ENCODE peak calls at places on chromosomes 5 and 9, in seven cellular contexts. One of them, this sample, is unnamed.

GRCh38 chr5:129664336-129664937 is 83.5 kb upstream of the MINAR2 start:
- DNase-seq in SK-N-SH: peak
- DNase-seq in H1: peak
- DNase-seq in A549: peak
- DNase-seq in WTC11: peak
- DNase-seq in GM12878: no peak
- DNase-seq in HCT116: peak
- DNase-seq in this sample: peak

GRCh38 chr5:112219000-112219399 is 200.1 kb downstream of the EPB41L4A start:
- DNase-seq in A549: no peak
- DNase-seq in HCT116: no peak
- DNase-seq in H1: no peak
- DNase-seq in WTC11: no peak
- DNase-seq in SK-N-SH: no peak
- DNase-seq in GM12878: no peak
- DNase-seq in this sample: no peak

GRCh38 chr9:92385474-92385873 is 18.9 kb downstream of the OGN start:
- DNase-seq in HCT116: no peak
- DNase-seq in GM12878: no peak
- DNase-seq in WTC11: no peak
- DNase-seq in SK-N-SH: no peak
- DNase-seq in A549: no peak
- DNase-seq in H1: no peak
- DNase-seq in this sample: no peak

GRCh38 chr5:1502046-1502736 is 21.6 kb downstream of the LPCAT1 start:
- DNase-seq in A549: no peak
- DNase-seq in HCT116: no peak
- DNase-seq in H1: no peak
- DNase-seq in GM12878: no peak
- DNase-seq in WTC11: no peak
- DNase-seq in SK-N-SH: no peak
- DNase-seq in this sample: peak

GRCh38 chr9:13457795-13458194 is 178.3 kb upstream of the MPDZ start:
- DNase-seq in HCT116: no peak
- DNase-seq in SK-N-SH: no peak
- DNase-seq in WTC11: no peak
- DNase-seq in A549: no peak
- DNase-seq in H1: no peak
- DNase-seq in GM12878: no peak
- DNase-seq in this sample: no peak

GRCh38 chr5:14213253-14213652 is 70.1 kb downstream of the TRIO start:
- DNase-seq in HCT116: no peak
- DNase-seq in A549: no peak
- DNase-seq in SK-N-SH: no peak
- DNase-seq in WTC11: no peak
- DNase-seq in GM12878: no peak
- DNase-seq in H1: no peak
- DNase-seq in this sample: no peak

GRCh38 chr5:117103703-117104102 is 529.1 kb upstream of the SEMA6A start:
- DNase-seq in H1: no peak
- DNase-seq in A549: no peak
- DNase-seq in GM12878: no peak
- DNase-seq in WTC11: no peak
- DNase-seq in HCT116: no peak
- DNase-seq in SK-N-SH: peak
- DNase-seq in this sample: no peak

GRCh38 chr9:86034863-86035734 is 64.3 kb downstream of the GOLM1 start:
- DNase-seq in WTC11: peak
- DNase-seq in HCT116: peak
- DNase-seq in H1: peak
- DNase-seq in GM12878: no peak
- DNase-seq in SK-N-SH: peak
- DNase-seq in A549: peak
- DNase-seq in this sample: peak

GRCh38 chr5:149452665-149453617 is 73.8 kb upstream of the IL17B start:
- DNase-seq in A549: peak
- DNase-seq in GM12878: no peak
- DNase-seq in SK-N-SH: no peak
- DNase-seq in HCT116: no peak
- DNase-seq in WTC11: no peak
- DNase-seq in H1: no peak
- DNase-seq in this sample: no peak

GRCh38 chr5:138874771-138875628 is at the start of gene LRRTM2:
- DNase-seq in H1: no peak
- DNase-seq in WTC11: no peak
- DNase-seq in GM12878: no peak
- DNase-seq in HCT116: no peak
- DNase-seq in SK-N-SH: peak
- DNase-seq in A549: no peak
- DNase-seq in this sample: no peak

GRCh38 chr5:54390015-54390414 is 65.5 kb upstream of the HSPB3 start:
- DNase-seq in A549: peak
- DNase-seq in HCT116: peak
- DNase-seq in H1: no peak
- DNase-seq in SK-N-SH: no peak
- DNase-seq in WTC11: no peak
- DNase-seq in GM12878: no peak
- DNase-seq in this sample: no peak

GRCh38 chr5:97019435-97020117 is 83.7 kb downstream of the LNPEP start:
- DNase-seq in HCT116: no peak
- DNase-seq in WTC11: no peak
- DNase-seq in A549: no peak
- DNase-seq in GM12878: no peak
- DNase-seq in H1: no peak
- DNase-seq in SK-N-SH: no peak
- DNase-seq in this sample: no peak

GRCh38 chr5:26181582-26181981 is 856.8 kb downstream of the CDH9 start:
- DNase-seq in H1: no peak
- DNase-seq in GM12878: no peak
- DNase-seq in SK-N-SH: no peak
- DNase-seq in WTC11: no peak
- DNase-seq in HCT116: no peak
- DNase-seq in A549: no peak
- DNase-seq in this sample: no peak

GRCh38 chr5:135383803-135384495 is 15.1 kb downstream of the MACROH2A1 start:
- DNase-seq in H1: no peak
- DNase-seq in WTC11: no peak
- DNase-seq in A549: no peak
- DNase-seq in SK-N-SH: no peak
- DNase-seq in HCT116: no peak
- DNase-seq in GM12878: no peak
- DNase-seq in this sample: no peak

GRCh38 chr5:79974896-79975295 is 16.2 kb downstream of the MTX3 start:
- DNase-seq in H1: no peak
- DNase-seq in HCT116: peak
- DNase-seq in A549: no peak
- DNase-seq in SK-N-SH: no peak
- DNase-seq in WTC11: no peak
- DNase-seq in GM12878: no peak
- DNase-seq in this sample: no peak

GRCh38 chr5:122639852-122640251 is 135.0 kb upstream of the SNX2 start:
- DNase-seq in GM12878: no peak
- DNase-seq in WTC11: no peak
- DNase-seq in H1: no peak
- DNase-seq in HCT116: no peak
- DNase-seq in SK-N-SH: no peak
- DNase-seq in A549: no peak
- DNase-seq in this sample: no peak

GRCh38 chr5:9348296-9348996 is 197.4 kb downstream of the SEMA5A start:
- DNase-seq in GM12878: no peak
- DNase-seq in A549: no peak
- DNase-seq in WTC11: no peak
- DNase-seq in HCT116: no peak
- DNase-seq in SK-N-SH: peak
- DNase-seq in H1: no peak
- DNase-seq in this sample: no peak

GRCh38 chr5:57456056-57456455 is 26.6 kb downstream of the ACTBL2 start:
- DNase-seq in WTC11: no peak
- DNase-seq in A549: no peak
- DNase-seq in HCT116: no peak
- DNase-seq in GM12878: no peak
- DNase-seq in H1: no peak
- DNase-seq in SK-N-SH: no peak
- DNase-seq in this sample: no peak

GRCh38 chr5:29162297-29162696 is 2031.2 kb upstream of the CDH6 start:
- DNase-seq in H1: no peak
- DNase-seq in A549: peak
- DNase-seq in HCT116: no peak
- DNase-seq in WTC11: no peak
- DNase-seq in GM12878: no peak
- DNase-seq in SK-N-SH: no peak
- DNase-seq in this sample: no peak

GRCh38 chr5:179860301-179860700 is 1.7 kb upstream of the MRNIP start:
- DNase-seq in GM12878: no peak
- DNase-seq in H1: no peak
- DNase-seq in SK-N-SH: no peak
- DNase-seq in WTC11: no peak
- DNase-seq in A549: no peak
- DNase-seq in HCT116: no peak
- DNase-seq in this sample: no peak

GRCh38 chr5:139178948-139179347 is 19.2 kb downstream of the SIL1 start:
- DNase-seq in H1: no peak
- DNase-seq in HCT116: no peak
- DNase-seq in GM12878: no peak
- DNase-seq in SK-N-SH: no peak
- DNase-seq in A549: no peak
- DNase-seq in WTC11: no peak
- DNase-seq in this sample: no peak

GRCh38 chr9:121902483-121903135 is 190.5 kb downstream of the TTLL11 start:
- DNase-seq in WTC11: no peak
- DNase-seq in H1: no peak
- DNase-seq in A549: no peak
- DNase-seq in GM12878: peak
- DNase-seq in SK-N-SH: peak
- DNase-seq in HCT116: no peak
- DNase-seq in this sample: no peak

GRCh38 chr5:111863801-111864200 is 106.8 kb upstream of the NREP start:
- DNase-seq in A549: no peak
- DNase-seq in WTC11: no peak
- DNase-seq in HCT116: no peak
- DNase-seq in H1: no peak
- DNase-seq in SK-N-SH: no peak
- DNase-seq in GM12878: no peak
- DNase-seq in this sample: peak

GRCh38 chr5:78657201-78657600 is 8.6 kb upstream of the LHFPL2 start:
- DNase-seq in GM12878: no peak
- DNase-seq in WTC11: no peak
- DNase-seq in HCT116: no peak
- DNase-seq in SK-N-SH: no peak
- DNase-seq in A549: no peak
- DNase-seq in H1: no peak
- DNase-seq in this sample: no peak

GRCh38 chr5:1524799-1525623 is 1.3 kb upstream of the LPCAT1 start:
- DNase-seq in GM12878: no peak
- DNase-seq in H1: peak
- DNase-seq in SK-N-SH: no peak
- DNase-seq in HCT116: no peak
- DNase-seq in A549: no peak
- DNase-seq in WTC11: peak
- DNase-seq in this sample: no peak

DNA sequence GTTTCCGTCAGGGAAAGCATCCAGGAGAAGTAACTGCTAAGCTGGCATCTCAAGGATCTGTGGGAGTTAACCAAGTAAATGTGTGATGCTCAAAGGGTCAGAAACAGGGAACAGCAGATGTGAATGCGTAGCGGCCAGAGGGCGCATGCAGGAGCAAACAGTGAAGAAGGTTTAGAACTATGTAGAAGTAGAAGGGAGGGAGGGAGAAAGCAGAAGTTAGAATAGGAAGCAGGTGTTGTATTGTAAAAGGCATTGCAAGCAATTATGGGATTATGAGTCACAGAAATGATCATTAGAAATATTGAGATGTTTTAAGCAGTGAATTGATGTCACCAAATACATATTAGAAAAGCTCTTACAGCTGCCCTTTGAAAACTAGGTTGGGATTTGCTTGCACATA is 12.1 kb downstream of the KLHL9 start:
- DNase-seq in GM12878: no peak
- DNase-seq in H1: no peak
- DNase-seq in SK-N-SH: no peak
- DNase-seq in HCT116: no peak
- DNase-seq in A549: no peak
- DNase-seq in WTC11: no peak
- DNase-seq in this sample: peak
- TF ChIP-seq MAX in GM12878: no peak
- TF ChIP-seq MAX in H1: no peak
- TF ChIP-seq MAX in SK-N-SH: no peak
- TF ChIP-seq MAX in HCT116: no peak
- TF ChIP-seq MAX in A549: no peak
- TF ChIP-seq MAX in WTC11: no peak
- TF ChIP-seq MAX in this sample: no peak

GRCh38 chr9:36862206-36863145 is 171.6 kb downstream of the PAX5 start:
- DNase-seq in H1: peak
- DNase-seq in A549: peak
- DNase-seq in WTC11: peak
- DNase-seq in HCT116: peak
- DNase-seq in SK-N-SH: peak
- DNase-seq in GM12878: no peak
- DNase-seq in this sample: peak
- TF ChIP-seq MAX in H1: no peak
- TF ChIP-seq MAX in A549: no peak
- TF ChIP-seq MAX in WTC11: no peak
- TF ChIP-seq MAX in HCT116: no peak
- TF ChIP-seq MAX in SK-N-SH: no peak
- TF ChIP-seq MAX in GM12878: no peak
- TF ChIP-seq MAX in this sample: no peak

DNA sequence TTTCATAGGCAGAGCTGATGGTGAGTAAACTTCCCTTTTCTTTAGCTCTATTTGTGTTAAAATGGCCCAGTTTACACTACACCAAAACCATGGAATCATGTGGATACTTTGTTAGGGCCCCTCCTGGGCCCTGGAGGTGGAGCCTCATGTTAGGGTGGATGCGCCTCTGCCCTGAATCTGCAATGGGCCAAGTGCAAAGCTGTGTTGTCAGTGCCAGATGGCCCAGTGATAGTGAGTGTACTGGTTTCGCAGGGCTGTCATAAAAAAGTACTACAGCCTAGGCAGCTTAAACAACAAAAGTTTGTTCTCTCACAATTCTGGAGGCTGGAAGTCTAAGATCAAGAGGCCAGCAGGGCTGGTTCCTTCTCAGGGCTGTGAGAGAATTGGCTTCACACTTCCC is 64.8 kb downstream of the HSPA4 start:
- DNase-seq in A549: no peak
- DNase-seq in HCT116: no peak
- DNase-seq in SK-N-SH: no peak
- DNase-seq in H1: peak
- DNase-seq in GM12878: no peak
- DNase-seq in WTC11: no peak
- DNase-seq in this sample: no peak
- TF ChIP-seq MAX in A549: no peak
- TF ChIP-seq MAX in HCT116: no peak
- TF ChIP-seq MAX in SK-N-SH: no peak
- TF ChIP-seq MAX in H1: no peak
- TF ChIP-seq MAX in GM12878: no peak
- TF ChIP-seq MAX in WTC11: no peak
- TF ChIP-seq MAX in this sample: no peak

DNA sequence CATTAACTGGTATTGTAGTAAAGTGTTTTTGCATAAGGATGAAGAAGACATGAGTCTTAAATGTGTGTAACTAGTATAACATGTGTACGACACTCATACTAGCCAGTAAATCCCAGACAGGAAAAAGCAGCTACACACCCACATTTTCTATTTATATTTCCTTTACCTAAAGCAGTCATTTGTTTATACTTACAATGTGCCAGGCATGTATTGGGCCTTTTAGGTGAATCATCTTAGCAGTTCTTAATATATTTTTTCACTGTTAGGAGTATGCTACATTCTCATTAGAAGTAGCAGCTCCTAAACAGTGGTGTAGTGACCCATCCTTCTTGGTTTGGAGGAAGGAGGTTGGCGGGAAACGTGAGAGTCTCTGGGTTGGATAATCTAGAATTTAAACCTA is 55.8 kb upstream of the TMC1 start:
- DNase-seq in GM12878: no peak
- DNase-seq in SK-N-SH: no peak
- DNase-seq in WTC11: no peak
- DNase-seq in HCT116: no peak
- DNase-seq in H1: no peak
- DNase-seq in A549: no peak
- DNase-seq in this sample: no peak
- TF ChIP-seq MAX in GM12878: no peak
- TF ChIP-seq MAX in SK-N-SH: no peak
- TF ChIP-seq MAX in WTC11: no peak
- TF ChIP-seq MAX in HCT116: no peak
- TF ChIP-seq MAX in H1: no peak
- TF ChIP-seq MAX in A549: no peak
- TF ChIP-seq MAX in this sample: no peak

This sample was measured in NB4.